ENCODE peak calls at places on chromosomes 5 and 9, in five cellular contexts. B is HFF-Myc; Z is CD8-positive, alpha-beta T cell; U is keratinocyte; V is activated CD4-positive, alpha-beta T cell treated with anti-CD3 and anti-CD28 coated beads, Interleukin-2, amount 10 ng/mL, durations not matched to agents 24 days and 14 days. G is an unnamed sample.

GRCh38 chr9:40928803-40929487 is 199.5 kb downstream of the FOXD4L6 start:
- DNase-seq in B (no peak), V (peak; percentile 52), Z (no peak), U (no peak), G (no peak)

GRCh38 chr5:144017631-144018030 is 152.8 kb downstream of the YIPF5 start:
- DNase-seq in V (no peak), Z (no peak), B (no peak), U (no peak), G (no peak)

GRCh38 chr5:24535646-24536045 is 109.1 kb downstream of the CDH10 start:
- DNase-seq in U (no peak), Z (no peak), B (no peak), V (no peak), G (no peak)

GRCh38 chr5:78827725-78828124 is 157.4 kb downstream of the ARSB start:
- DNase-seq in Z (no peak), V (no peak), B (no peak), U (no peak), G (no peak)

GRCh38 chr5:111929892-111930291 is 172.9 kb upstream of the NREP start:
- DNase-seq in Z (no peak), V (no peak), U (peak; percentile 35), B (peak; percentile 27), G (peak; percentile 74)

GRCh38 chr9:128735373-128735772 is 11.4 kb upstream of the ZDHHC12 start:
- DNase-seq in U (no peak), B (no peak), Z (no peak), V (peak; percentile 51), G (no peak)

GRCh38 chr5:167937628-167938000 is 353.8 kb upstream of the WWC1 start:
- DNase-seq in V (no peak), B (no peak), Z (no peak), U (no peak), G (no peak)

GRCh38 chr5:132850066-132850465 is 16.2 kb downstream of the GDF9 start:
- DNase-seq in U (no peak), Z (no peak), B (no peak), V (no peak), G (no peak)

GRCh38 chr9:135663451-135663770 is 302 bp downstream of the LCN9 start:
- DNase-seq in B (no peak), U (no peak), V (no peak), Z (no peak), G (no peak)

GRCh38 chr5:109739741-109740140 is 50.0 kb downstream of the MAN2A1 start:
- DNase-seq in Z (no peak), V (no peak), B (peak; percentile 43), U (no peak), G (no peak)

GRCh38 chr9:136983611-136984314 is 970 bp downstream of the LCNL1 start:
- DNase-seq in V (no peak), B (no peak), Z (no peak), U (no peak), G (no peak)

GRCh38 chr5:53416144-53416730 is 64.2 kb upstream of the FST start:
- DNase-seq in Z (no peak), V (no peak), U (no peak), B (no peak), G (no peak)

GRCh38 chr9:123658792-123659191 is 271.1 kb downstream of the DENND1A start:
- DNase-seq in V (no peak), B (no peak), Z (no peak), U (no peak), G (no peak)

GRCh38 chr9:29220852-29221251 is 1647.6 kb upstream of the C9orf72 start:
- DNase-seq in B (no peak), Z (no peak), U (no peak), V (no peak), G (no peak)

GRCh38 chr5:93430673-93431192 is 150.3 kb downstream of the NR2F1-AS1 start:
- DNase-seq in Z (no peak), V (no peak), B (no peak), U (no peak), G (no peak)

GRCh38 chr9:104740596-104740995 is 6.9 kb upstream of the NIPSNAP3A start:
- DNase-seq in V (no peak), U (peak; percentile 42), Z (no peak), B (no peak), G (no peak)

GRCh38 chr9:120892748-120893584 is 16.0 kb upstream of the PHF19 start:
- DNase-seq in B (peak; percentile 94), Z (peak; percentile 75), U (no peak), V (peak; percentile 90), G (no peak)

GRCh38 chr5:126100767-126101166 is 322.4 kb upstream of the GRAMD2B start:
- DNase-seq in U (no peak), B (no peak), Z (no peak), V (no peak), G (no peak)

GRCh38 chr5:122723606-122724352 is 51.1 kb upstream of the SNX2 start:
- DNase-seq in U (no peak), B (peak; percentile 81), V (peak; percentile 44), Z (no peak), G (peak; percentile 69)

GRCh38 chr9:83449166-83449565 is 89.0 kb downstream of the FRMD3 start:
- DNase-seq in B (no peak), V (no peak), Z (no peak), U (no peak), G (no peak)

GRCh38 chr9:4349841-4350418 is 50.1 kb upstream of the GLIS3 start:
- DNase-seq in V (no peak), B (no peak), U (no peak), Z (no peak), G (no peak)

GRCh38 chr5:112068593-112068992 is 311.6 kb upstream of the NREP start:
- DNase-seq in Z (no peak), V (no peak), U (no peak), B (no peak), G (no peak)

GRCh38 chr9:3330792-3331420 is 194.9 kb downstream of the RFX3 start:
- DNase-seq in B (no peak), U (no peak), V (no peak), Z (no peak), G (no peak)

GRCh38 chr9:129773262-129774048 is 20.6 kb upstream of the PTGES start:
- DNase-seq in B (no peak), V (no peak), Z (no peak), U (peak; percentile 90), G (no peak)

GRCh38 chr9:133419005-133419404 is 1.2 kb upstream of the REXO4 start:
- DNase-seq in Z (no peak), U (no peak), B (no peak), V (no peak), G (no peak)

GRCh38 chr5:60802216-60802615 is 41.9 kb downstream of the ELOVL7 start:
- DNase-seq in U (no peak), B (no peak), V (no peak), Z (no peak), G (no peak)

GRCh38 chr5:13591621-13592020 is 352.9 kb downstream of the DNAH5 start:
- DNase-seq in B (peak; percentile 66), V (no peak), U (peak; percentile 75), Z (no peak), G (no peak)

GRCh38 chr5:112779531-112779930 is 41.8 kb downstream of the APC start:
- DNase-seq in V (no peak), U (no peak), Z (no peak), B (no peak), G (no peak)

GRCh38 chr5:177194278-177194677 is 60.7 kb downstream of the NSD1 start:
- DNase-seq in V (no peak), B (peak; percentile 94), U (peak; percentile 81), Z (no peak), G (peak; percentile 94)

GRCh38 chr9:38423939-38424843 is at the start of gene IGFBPL1:
- DNase-seq in U (no peak), V (peak; percentile 61), B (no peak), Z (no peak), G (no peak)

G was measured in GM04504.